ENCODE peak calls at places on chromosomes 2 and 18, in six cellular contexts. P, I, G, M, U and X are unnamed samples.

GRCh38 chr2:21710496-21710895 is 586.7 kb downstream of the TDRD15 start:
- DNase-seq in P (no peak), I (no peak), G (no peak), M (no peak), U (no peak), X (no peak)

GRCh38 chr2:190841707-190842505 is 38.7 kb upstream of the GLS start:
- DNase-seq in P (no peak), I (no peak), G (no peak), M (no peak), U (no peak), X (no peak)

GRCh38 chr2:11123856-11124759 is 31.2 kb upstream of the SLC66A3 start:
- DNase-seq in P (no peak), I (no peak), G (peak), M (peak), U (peak), X (peak)

GRCh38 chr18:49662506-49662905 is 100.6 kb downstream of the LIPG start:
- DNase-seq in P (no peak), I (no peak), G (no peak), M (no peak), U (no peak), X (no peak)

GRCh38 chr2:196915512-196916189 is 10.9 kb downstream of the PGAP1 start:
- DNase-seq in P (no peak), I (no peak), G (no peak), M (no peak), U (no peak), X (no peak)

GRCh38 chr18:57446322-57446721 is 11.1 kb downstream of the ONECUT2 start:
- DNase-seq in P (no peak), I (no peak), G (no peak), M (no peak), U (peak), X (no peak)

GRCh38 chr2:237766334-237766733 is 32.2 kb upstream of the RBM44 start:
- DNase-seq in P (no peak), I (no peak), G (no peak), M (no peak), U (no peak), X (no peak)

GRCh38 chr2:238972146-238972445 is 124.2 kb downstream of the TWIST2 start:
- DNase-seq in P (no peak), I (no peak), G (no peak), M (no peak), U (no peak), X (no peak)

GRCh38 chr2:157460897-157461296 is 17.0 kb upstream of the CYTIP start:
- DNase-seq in P (no peak), I (no peak), G (no peak), M (no peak), U (no peak), X (no peak)

GRCh38 chr2:38516122-38516521 is 86.6 kb downstream of the HNRNPLL start:
- DNase-seq in P (no peak), I (no peak), G (no peak), M (no peak), U (no peak), X (no peak)

GRCh38 chr2:38514603-38515154 is 88.0 kb downstream of the HNRNPLL start:
- DNase-seq in P (no peak), I (no peak), G (no peak), M (no peak), U (no peak), X (no peak)

GRCh38 chr2:38512211-38512610 is 90.5 kb downstream of the HNRNPLL start:
- DNase-seq in P (no peak), I (no peak), G (no peak), M (no peak), U (no peak), X (no peak)

GRCh38 chr2:38517284-38517683 is 85.4 kb downstream of the HNRNPLL start:
- DNase-seq in P (no peak), I (no peak), G (no peak), M (no peak), U (no peak), X (no peak)

GRCh38 chr2:38515155-38516074 is 87.3 kb downstream of the HNRNPLL start:
- DNase-seq in P (no peak), I (no peak), G (peak), M (peak), U (peak), X (no peak)
- H3K27ac ChIP-seq in P (peak), I (peak), G (peak), M (no peak), U (peak), X (no peak)

GRCh38 chr2:37348155-37348554 is 3.7 kb downstream of the QPCT start:
- DNase-seq in P (no peak), I (no peak), G (no peak), M (no peak), U (no peak), X (no peak)

GRCh38 chr2:37354571-37354970 is 10.1 kb downstream of the QPCT start:
- DNase-seq in P (no peak), I (no peak), G (no peak), M (no peak), U (no peak), X (no peak)

GRCh38 chr2:37350917-37351316 is 6.5 kb downstream of the QPCT start:
- DNase-seq in P (no peak), I (no peak), G (no peak), M (no peak), U (no peak), X (no peak)

GRCh38 chr2:37349376-37349775 is 4.9 kb downstream of the QPCT start:
- DNase-seq in P (no peak), I (no peak), G (no peak), M (no peak), U (no peak), X (no peak)

DNA sequence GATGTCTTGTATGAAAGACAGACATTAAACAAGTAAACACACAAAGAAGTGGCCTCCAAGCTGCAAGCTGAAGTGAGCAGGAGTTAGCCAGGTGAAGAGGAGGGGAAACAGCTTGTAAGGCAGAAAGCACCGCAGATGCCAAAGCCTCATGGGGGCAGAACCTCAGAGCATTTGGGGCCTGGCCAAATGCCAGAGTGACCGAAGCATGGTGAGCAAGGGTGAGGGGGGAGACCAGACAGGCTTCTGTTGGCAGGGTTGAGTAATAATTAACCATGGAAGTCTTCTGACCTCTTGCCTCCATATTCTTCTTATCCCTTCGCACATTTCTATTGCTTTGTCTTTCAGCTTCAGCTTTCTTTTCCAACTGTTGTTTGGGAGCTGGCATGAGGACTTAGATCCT is 5.6 kb downstream of the QPCT start:
- DNase-seq in P (no peak), I (no peak), G (no peak), M (no peak), U (no peak), X (no peak)
- H3K27ac ChIP-seq in P (no peak), I (no peak), G (no peak), M (no peak), U (no peak), X (no peak)

GRCh38 chr18:59662008-59662701 is 35.1 kb downstream of the CCBE1 start:
- DNase-seq in P (no peak), I (no peak), G (no peak), M (no peak), U (no peak), X (no peak)
- H3K27ac ChIP-seq in P (no peak), I (no peak), G (no peak), M (no peak), U (no peak), X (no peak)

GRCh38 chr2:60936757-60937156 is 55.4 kb downstream of the REL start:
- DNase-seq in P (no peak), I (no peak), G (no peak), M (no peak), U (no peak), X (no peak)
- H3K27ac ChIP-seq in P (no peak), I (no peak), G (no peak), M (no peak), U (no peak), X (no peak)